ENCODE peak calls at places on chromosomes 5 and 9, in four cellular contexts. One of them, this sample, is unnamed.

GRCh38 chr5:56176155-56176798 is 56.9 kb downstream of the ANKRD55 start:
- DNase-seq in ovary: no peak
- DNase-seq in colonic mucosa: no peak
- DNase-seq in fibroblast of pulmonary artery: peak; percentile 89
- DNase-seq in this sample: peak; percentile 96

GRCh38 chr5:112757468-112758208 is 20.0 kb downstream of the APC start:
- DNase-seq in ovary: no peak
- DNase-seq in colonic mucosa: no peak
- DNase-seq in fibroblast of pulmonary artery: peak; percentile 83
- DNase-seq in this sample: peak; percentile 67

GRCh38 chr5:169637856-169638190 is 748 bp downstream of the DOCK2 start:
- DNase-seq in fibroblast of pulmonary artery: no peak
- DNase-seq in colonic mucosa: peak; percentile 43
- DNase-seq in ovary: no peak
- DNase-seq in this sample: no peak

GRCh38 chr9:70924380-70924779 is 197.0 kb downstream of the TRPM3 start:
- DNase-seq in colonic mucosa: no peak
- DNase-seq in ovary: no peak
- DNase-seq in fibroblast of pulmonary artery: peak; percentile 86
- DNase-seq in this sample: peak; percentile 94

GRCh38 chr9:76756273-76756650 is 8.0 kb upstream of the PCA3 start:
- DNase-seq in colonic mucosa: peak; percentile 57
- DNase-seq in fibroblast of pulmonary artery: peak; percentile 38
- DNase-seq in ovary: no peak
- DNase-seq in this sample: peak; percentile 64

GRCh38 chr5:14449052-14449661 is 132.4 kb upstream of the OTULINL start:
- DNase-seq in colonic mucosa: peak; percentile 56
- DNase-seq in fibroblast of pulmonary artery: peak; percentile 91
- DNase-seq in ovary: peak; percentile 39
- DNase-seq in this sample: peak; percentile 97

GRCh38 chr5:154970759-154971158 is 29.9 kb downstream of the MRPL22 start:
- DNase-seq in ovary: no peak
- DNase-seq in colonic mucosa: no peak
- DNase-seq in fibroblast of pulmonary artery: peak; percentile 33
- DNase-seq in this sample: peak; percentile 9

GRCh38 chr5:153881687-153882086 is 157.0 kb downstream of the FAM114A2 start:
- DNase-seq in fibroblast of pulmonary artery: no peak
- DNase-seq in colonic mucosa: no peak
- DNase-seq in ovary: no peak
- DNase-seq in this sample: no peak

GRCh38 chr5:109688647-109688998 is 1.1 kb upstream of the MAN2A1 start:
- DNase-seq in colonic mucosa: peak; percentile 78
- DNase-seq in ovary: no peak
- DNase-seq in fibroblast of pulmonary artery: peak; percentile 43
- DNase-seq in this sample: no peak

GRCh38 chr5:16899171-16899570 is 36.9 kb downstream of the MYO10 start:
- DNase-seq in ovary: no peak
- DNase-seq in fibroblast of pulmonary artery: no peak
- DNase-seq in colonic mucosa: no peak
- DNase-seq in this sample: no peak

GRCh38 chr9:81634437-81634836 is 54.9 kb downstream of the TLE1 start:
- DNase-seq in ovary: no peak
- DNase-seq in colonic mucosa: no peak
- DNase-seq in fibroblast of pulmonary artery: no peak
- DNase-seq in this sample: no peak

GRCh38 chr9:69452110-69452780 is 127.2 kb downstream of the ENTREP1 start:
- DNase-seq in colonic mucosa: no peak
- DNase-seq in ovary: no peak
- DNase-seq in fibroblast of pulmonary artery: no peak
- DNase-seq in this sample: no peak

GRCh38 chr9:117649126-117649525 is 55.1 kb upstream of the TLR4 start:
- DNase-seq in ovary: no peak
- DNase-seq in colonic mucosa: no peak
- DNase-seq in fibroblast of pulmonary artery: peak; percentile 26
- DNase-seq in this sample: no peak

GRCh38 chr5:112668911-112669310 is 68.8 kb upstream of the APC start:
- DNase-seq in colonic mucosa: no peak
- DNase-seq in fibroblast of pulmonary artery: no peak
- DNase-seq in ovary: no peak
- DNase-seq in this sample: no peak

GRCh38 chr5:160169326-160169725 is 50.1 kb upstream of the PWWP2A start:
- DNase-seq in colonic mucosa: no peak
- DNase-seq in fibroblast of pulmonary artery: peak; percentile 93
- DNase-seq in ovary: no peak
- DNase-seq in this sample: peak; percentile 89

GRCh38 chr5:163244451-163244987 is 192.9 kb upstream of the CCNG1 start:
- DNase-seq in colonic mucosa: no peak
- DNase-seq in ovary: no peak
- DNase-seq in fibroblast of pulmonary artery: no peak
- DNase-seq in this sample: no peak

GRCh38 chr9:91564081-91564670 is 140.5 kb upstream of the NFIL3 start:
- DNase-seq in fibroblast of pulmonary artery: no peak
- DNase-seq in colonic mucosa: no peak
- DNase-seq in ovary: no peak
- DNase-seq in this sample: no peak

GRCh38 chr9:38119570-38119969 is 50.5 kb upstream of the SHB start:
- DNase-seq in ovary: no peak
- DNase-seq in fibroblast of pulmonary artery: no peak
- DNase-seq in colonic mucosa: no peak
- DNase-seq in this sample: no peak

GRCh38 chr9:108163321-108164005 is 673.9 kb upstream of the KLF4 start:
- DNase-seq in fibroblast of pulmonary artery: peak; percentile 36
- DNase-seq in ovary: no peak
- DNase-seq in colonic mucosa: no peak
- DNase-seq in this sample: peak; percentile 56

GRCh38 chr9:93071464-93071863 is 13.0 kb downstream of the SUSD3 start:
- DNase-seq in colonic mucosa: no peak
- DNase-seq in fibroblast of pulmonary artery: peak; percentile 45
- DNase-seq in ovary: no peak
- DNase-seq in this sample: no peak

GRCh38 chr5:154189256-154189818 is 1.2 kb upstream of the GALNT10 start:
- DNase-seq in fibroblast of pulmonary artery: no peak
- DNase-seq in ovary: no peak
- DNase-seq in colonic mucosa: peak; percentile 24
- DNase-seq in this sample: no peak

GRCh38 chr5:41347569-41347968 is 134.2 kb upstream of the C6 start:
- DNase-seq in fibroblast of pulmonary artery: no peak
- DNase-seq in colonic mucosa: no peak
- DNase-seq in ovary: no peak
- DNase-seq in this sample: no peak

GRCh38 chr5:164277720-164278119 is 772.3 kb downstream of the MAT2B start:
- DNase-seq in colonic mucosa: no peak
- DNase-seq in fibroblast of pulmonary artery: peak; percentile 53
- DNase-seq in ovary: no peak
- DNase-seq in this sample: no peak

GRCh38 chr5:9787813-9788600 is 157.9 kb upstream of the TAS2R1 start:
- DNase-seq in fibroblast of pulmonary artery: no peak
- DNase-seq in ovary: no peak
- DNase-seq in colonic mucosa: no peak
- DNase-seq in this sample: peak; percentile 39

GRCh38 chr5:77563475-77563874 is 71.4 kb upstream of the WDR41 start:
- DNase-seq in colonic mucosa: no peak
- DNase-seq in fibroblast of pulmonary artery: peak; percentile 0
- DNase-seq in ovary: no peak
- DNase-seq in this sample: no peak

GRCh38 chr9:134262035-134262434 is 64.2 kb upstream of the RXRA start:
- DNase-seq in colonic mucosa: no peak
- DNase-seq in ovary: no peak
- DNase-seq in fibroblast of pulmonary artery: no peak
- DNase-seq in this sample: no peak

GRCh38 chr5:168167338-168167737 is 124.1 kb upstream of the WWC1 start:
- DNase-seq in ovary: no peak
- DNase-seq in fibroblast of pulmonary artery: no peak
- DNase-seq in colonic mucosa: no peak
- DNase-seq in this sample: no peak

GRCh38 chr5:13408616-13409015 is 535.9 kb downstream of the DNAH5 start:
- DNase-seq in ovary: no peak
- DNase-seq in colonic mucosa: no peak
- DNase-seq in fibroblast of pulmonary artery: no peak
- DNase-seq in this sample: peak; percentile 23

GRCh38 chr5:41751867-41752266 is 118.4 kb downstream of the OXCT1 start:
- DNase-seq in fibroblast of pulmonary artery: no peak
- DNase-seq in colonic mucosa: no peak
- DNase-seq in ovary: no peak
- DNase-seq in this sample: no peak

GRCh38 chr5:177473461-177473991 is at the start of gene DBN1:
- DNase-seq in fibroblast of pulmonary artery: peak; percentile 52
- DNase-seq in colonic mucosa: no peak
- DNase-seq in ovary: peak; percentile 53
- DNase-seq in this sample: peak; percentile 57

GRCh38 chr9:74277532-74277931 is 219.6 kb upstream of the RORB start:
- DNase-seq in ovary: no peak
- DNase-seq in colonic mucosa: no peak
- DNase-seq in fibroblast of pulmonary artery: no peak
- DNase-seq in this sample: no peak

GRCh38 chr9:135561391-135562234 is at the start of gene PAEP:
- DNase-seq in fibroblast of pulmonary artery: peak; percentile 22
- DNase-seq in ovary: no peak
- DNase-seq in colonic mucosa: no peak
- DNase-seq in this sample: no peak

GRCh38 chr5:135033026-135033861 is 784 bp downstream of the PITX1 start:
- DNase-seq in fibroblast of pulmonary artery: peak; percentile 21
- DNase-seq in ovary: no peak
- DNase-seq in colonic mucosa: no peak
- DNase-seq in this sample: peak; percentile 46

GRCh38 chr5:123156577-123157296 is 67.7 kb downstream of the PRDM6 start:
- DNase-seq in colonic mucosa: no peak
- DNase-seq in ovary: peak; percentile 33
- DNase-seq in fibroblast of pulmonary artery: peak; percentile 54
- DNase-seq in this sample: peak; percentile 68

GRCh38 chr5:170597109-170597741 is 93.4 kb downstream of the KCNIP1 start:
- DNase-seq in fibroblast of pulmonary artery: no peak
- DNase-seq in colonic mucosa: no peak
- DNase-seq in ovary: no peak
- DNase-seq in this sample: peak; percentile 82

DNA sequence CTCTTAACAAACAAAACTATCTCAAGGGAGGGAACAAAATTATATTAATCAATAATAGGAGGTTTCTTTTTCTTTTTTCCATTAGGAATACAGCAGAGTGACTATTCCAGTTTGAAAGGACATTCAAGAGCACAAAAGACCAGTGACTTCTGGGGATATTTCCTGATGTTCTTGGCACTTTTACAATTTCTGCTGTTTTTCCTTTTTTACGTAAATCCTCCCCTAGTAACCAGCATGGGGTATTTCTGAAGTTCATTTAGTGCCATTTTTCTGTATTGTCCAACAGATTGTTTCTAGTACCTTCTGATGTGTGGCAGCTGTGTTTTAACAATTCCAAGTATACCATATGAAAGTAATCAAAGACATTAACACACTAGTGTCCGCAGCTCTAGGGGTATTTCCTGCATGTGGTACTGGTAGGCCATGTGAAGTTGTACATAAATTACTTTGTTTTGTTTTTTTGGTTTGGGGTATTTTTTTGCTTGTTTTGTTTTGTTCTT is 53.1 kb upstream of the SMARCA2 start:
- DNase-seq in ovary: no peak
- DNase-seq in colonic mucosa: no peak
- DNase-seq in fibroblast of pulmonary artery: no peak
- DNase-seq in this sample: peak; percentile 9
- TF ChIP-seq CTCF in ovary: no peak
- TF ChIP-seq CTCF in colonic mucosa: no peak
- TF ChIP-seq CTCF in fibroblast of pulmonary artery: no peak
- TF ChIP-seq CTCF in this sample: no peak

GRCh38 chr9:2231831-2232230 is 216.7 kb downstream of the SMARCA2 start:
- DNase-seq in ovary: peak; percentile 74
- DNase-seq in fibroblast of pulmonary artery: peak; percentile 73
- DNase-seq in colonic mucosa: no peak
- DNase-seq in this sample: peak; percentile 83

GRCh38 chr9:2241461-2241874 is 226.3 kb downstream of the SMARCA2 start:
- DNase-seq in colonic mucosa: peak; percentile 22
- DNase-seq in fibroblast of pulmonary artery: peak; percentile 92
- DNase-seq in ovary: peak; percentile 50
- DNase-seq in this sample: peak; percentile 78

GRCh38 chr9:2230362-2230761 is 215.2 kb downstream of the SMARCA2 start:
- DNase-seq in ovary: no peak
- DNase-seq in colonic mucosa: no peak
- DNase-seq in fibroblast of pulmonary artery: no peak
- DNase-seq in this sample: no peak

GRCh38 chr9:2234371-2234893 is 219.3 kb downstream of the SMARCA2 start:
- DNase-seq in colonic mucosa: no peak
- DNase-seq in fibroblast of pulmonary artery: peak; percentile 59
- DNase-seq in ovary: peak; percentile 64
- DNase-seq in this sample: peak; percentile 45

GRCh38 chr9:2235623-2236022 is 220.5 kb downstream of the SMARCA2 start:
- DNase-seq in colonic mucosa: no peak
- DNase-seq in fibroblast of pulmonary artery: no peak
- DNase-seq in ovary: no peak
- DNase-seq in this sample: no peak
- H3K4me3 ChIP-seq in colonic mucosa: no peak overlapping the region
- H3K4me3 ChIP-seq in fibroblast of pulmonary artery: no peak overlapping the region
- H3K4me3 ChIP-seq in ovary: no peak overlapping the region
- H3K4me3 ChIP-seq in this sample: no peak overlapping the region

DNA sequence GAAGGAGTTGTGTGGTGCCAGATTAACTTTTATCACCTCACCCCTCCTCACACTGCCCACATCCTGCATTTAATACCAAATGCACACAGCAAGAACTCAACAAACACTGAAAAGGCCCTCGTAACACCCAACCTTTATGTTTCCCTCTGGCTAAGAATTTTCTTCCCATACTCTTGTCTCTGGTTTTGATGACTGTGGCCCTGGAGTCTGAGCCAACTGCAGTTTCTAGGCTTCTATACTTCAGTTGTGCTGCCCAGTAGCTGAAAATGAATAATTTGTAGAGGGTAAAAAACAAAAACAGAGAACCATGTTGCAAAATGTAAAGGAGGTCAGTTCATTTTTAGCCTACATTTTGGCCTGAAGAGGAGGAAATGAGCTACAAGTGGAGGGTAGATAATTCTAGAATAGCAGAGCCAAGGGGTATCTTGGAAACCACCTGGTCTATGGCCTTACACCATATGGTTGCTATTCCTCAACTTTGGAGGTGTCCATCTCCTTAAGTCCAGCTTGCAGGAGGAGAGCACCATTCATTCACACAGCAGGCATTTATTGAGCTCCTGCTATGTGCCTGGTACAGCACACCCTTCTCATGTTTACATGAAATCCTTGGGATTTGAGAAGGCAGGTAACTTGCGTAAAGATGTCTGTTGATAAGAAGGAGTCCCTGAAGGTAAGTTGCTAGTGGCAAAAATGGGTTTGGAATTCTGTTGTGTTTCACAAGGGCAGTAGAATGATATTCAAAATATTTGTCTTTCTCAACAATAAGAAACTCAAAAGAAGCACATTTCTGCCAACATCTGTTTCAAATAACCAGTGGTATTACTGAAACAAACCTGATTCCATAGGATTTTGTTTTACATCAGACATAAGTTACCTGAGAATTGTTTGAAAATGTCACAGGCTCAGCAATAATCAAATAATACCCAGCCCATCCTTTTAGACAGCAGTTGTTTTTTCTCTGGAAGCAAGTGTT is 83.8 kb upstream of the TNFAIP8 start:
- DNase-seq in fibroblast of pulmonary artery: no peak
- DNase-seq in colonic mucosa: no peak
- DNase-seq in ovary: no peak
- DNase-seq in this sample: peak; percentile 67
- TF ChIP-seq CTCF in fibroblast of pulmonary artery: no peak
- TF ChIP-seq CTCF in colonic mucosa: no peak
- TF ChIP-seq CTCF in ovary: no peak
- TF ChIP-seq CTCF in this sample: no peak

GRCh38 chr5:43123887-43124286 is 3.2 kb downstream of the ZNF131 start:
- DNase-seq in colonic mucosa: no peak
- DNase-seq in ovary: no peak
- DNase-seq in fibroblast of pulmonary artery: no peak
- DNase-seq in this sample: no peak
- H3K4me3 ChIP-seq in colonic mucosa: no peak overlapping the region
- H3K4me3 ChIP-seq in ovary: no peak overlapping the region
- H3K4me3 ChIP-seq in fibroblast of pulmonary artery: no peak overlapping the region
- H3K4me3 ChIP-seq in this sample: no peak overlapping the region